ENCODE peak calls at places on chromosomes 13 and 19, in seven cellular contexts. H is endodermal cell, O is brain microvascular endothelial cell, A is heart right ventricle, S is transverse colon, V is ascending aorta, Q is testis. Y is an unnamed sample.
A peak's percentile ranks its signal among the peaks of the same experiment; 100 is the strongest.

GRCh38 chr13:80339841-80340642 is 884 bp downstream of the SPRY2 start:
- DNase-seq in Q (peak; percentile 47), S (peak; percentile 68), V (no peak), H (peak; percentile 71), A (peak; percentile 56), O (peak; percentile 23), Y (peak; percentile 59)

GRCh38 chr19:56217039-56217949 is 15.2 kb downstream of the ZSCAN5C start:
- DNase-seq in V (no peak), A (peak; percentile 4), S (no peak), Q (peak; percentile 22), O (peak; percentile 26), H (peak; percentile 86), Y (peak; percentile 17)

GRCh38 chr19:46988614-46989230 is 30.9 kb upstream of the NPAS1 start:
- DNase-seq in A (no peak), H (peak; percentile 42), S (no peak), O (no peak), V (no peak), Q (no peak), Y (no peak)

GRCh38 chr19:49117677-49118564 is 1.0 kb downstream of the C19orf73 start:
- DNase-seq in S (no peak), O (no peak), H (no peak), V (no peak), A (peak; percentile 46), Q (no peak), Y (peak; percentile 53)

GRCh38 chr19:42411581-42412178 is 15.5 kb downstream of the LIPE start:
- DNase-seq in A (no peak), H (no peak), S (no peak), Q (no peak), O (no peak), V (no peak), Y (no peak)

GRCh38 chr13:109144693-109145437 is 515.5 kb downstream of the MYO16 start:
- DNase-seq in Q (no peak), S (no peak), V (no peak), H (no peak), O (no peak), A (no peak), Y (no peak)

GRCh38 chr13:43961909-43962308 is 82.2 kb downstream of the LACC1 start:
- DNase-seq in S (no peak), O (no peak), H (no peak), Q (no peak), V (no peak), A (no peak), Y (no peak)

GRCh38 chr13:97223711-97224461 is 1.8 kb downstream of the MBNL2 start:
- DNase-seq in V (no peak), S (peak; percentile 55), Q (peak; percentile 86), O (peak; percentile 91), A (peak; percentile 71), H (peak; percentile 66), Y (peak; percentile 55)

GRCh38 chr19:16342002-16342715 is 17.5 kb downstream of the KLF2 start:
- DNase-seq in V (no peak), H (no peak), Q (peak; percentile 70), A (peak; percentile 68), S (peak; percentile 42), O (no peak), Y (no peak)

GRCh38 chr13:76974618-76974975 is 17.3 kb upstream of the CLN5 start:
- DNase-seq in Q (no peak), V (no peak), O (no peak), S (no peak), A (no peak), H (no peak), Y (no peak)

GRCh38 chr13:30112602-30113435 is 194.5 kb downstream of the KATNAL1 start:
- DNase-seq in V (peak; percentile 48), H (peak; percentile 92), A (peak; percentile 78), O (peak; percentile 61), Q (peak; percentile 83), S (peak; percentile 89), Y (peak; percentile 89)

GRCh38 chr13:110777251-110777820 is 63.8 kb downstream of the ING1 start:
- DNase-seq in S (no peak), H (no peak), O (no peak), Q (no peak), V (no peak), A (no peak), Y (no peak)

GRCh38 chr19:58229255-58229639 is 533 bp downstream of the ZNF544 start:
- DNase-seq in Q (peak; percentile 34), A (peak; percentile 13), O (peak; percentile 33), H (peak; percentile 81), S (no peak), V (no peak), Y (no peak)

GRCh38 chr13:112885242-112885781 is 83.7 kb upstream of the MCF2L start:
- DNase-seq in O (no peak), H (no peak), V (no peak), S (no peak), Q (no peak), A (no peak), Y (no peak)

GRCh38 chr19:8143041-8143440 is 6.4 kb downstream of the FBN3 start:
- DNase-seq in O (no peak), V (no peak), Q (no peak), A (no peak), S (no peak), H (no peak), Y (no peak)

GRCh38 chr13:43878897-43879322 is 630 bp downstream of the CCDC122 start:
- DNase-seq in H (peak; percentile 84), A (peak; percentile 70), S (peak; percentile 77), V (peak; percentile 27), Q (peak; percentile 80), O (peak; percentile 77), Y (peak; percentile 78)

GRCh38 chr13:30690282-30691188 is 44.8 kb upstream of the ALOX5AP start:
- DNase-seq in Q (peak; percentile 63), O (peak; percentile 92), V (peak; percentile 56), A (peak; percentile 42), H (no peak), S (peak; percentile 74), Y (no peak)

GRCh38 chr19:47598407-47599349 is 10.3 kb upstream of the BICRA start:
- DNase-seq in O (peak; percentile 95), A (peak; percentile 60), V (no peak), Q (peak; percentile 49), H (peak; percentile 91), S (peak; percentile 59), Y (no peak)

GRCh38 chr13:113672002-113672651 is 5.1 kb downstream of the GRK1 start:
- DNase-seq in Q (no peak), A (no peak), O (no peak), S (no peak), H (peak; percentile 44), V (no peak), Y (peak; percentile 14)

GRCh38 chr13:53743906-53744305 is 715.3 kb downstream of the OLFM4 start:
- DNase-seq in Q (no peak), O (no peak), V (no peak), S (no peak), H (peak; percentile 61), A (no peak), Y (no peak)
- TF ChIP-seq CTCF in Q (no peak), O (no peak), V (no peak), S (no peak), H (peak; percentile 65), A (no peak), Y (no peak)

DNA sequence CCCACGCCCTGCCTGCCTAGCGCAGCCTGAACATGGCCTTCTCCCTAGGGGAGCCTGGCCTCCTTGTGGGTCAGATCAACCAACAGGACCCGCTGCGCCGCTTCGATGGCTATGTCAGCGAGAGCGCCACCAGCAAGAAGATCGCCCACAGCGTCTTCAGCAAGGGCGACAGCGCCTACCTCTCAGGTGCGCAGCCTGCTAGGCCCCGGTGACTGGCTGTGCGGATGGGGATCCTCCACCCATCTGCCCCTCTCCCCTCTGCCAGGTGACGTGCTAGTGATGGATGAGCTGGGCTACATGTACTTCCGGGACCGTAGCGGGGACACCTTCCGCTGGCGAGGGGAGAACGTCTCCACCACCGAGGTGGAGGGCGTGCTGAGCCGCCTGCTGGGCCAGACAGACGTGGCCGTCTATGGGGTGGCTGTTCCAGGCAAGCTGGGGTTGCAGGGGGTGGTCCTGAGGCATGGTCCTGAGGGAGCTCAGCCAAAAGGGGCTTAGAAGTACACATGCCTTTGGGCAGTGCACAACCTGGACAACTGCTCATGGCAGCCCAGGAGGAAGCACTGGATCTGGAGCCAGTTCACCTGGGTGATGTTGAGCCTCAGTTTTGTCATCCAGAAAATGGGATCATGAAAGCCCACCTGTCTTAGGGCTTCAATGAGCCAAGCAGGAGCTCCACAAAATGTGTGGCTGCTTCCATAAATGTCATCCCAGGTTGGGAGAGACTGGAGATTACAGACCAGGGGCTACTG is 10.8 kb upstream of the PGLS start:
- DNase-seq in S (no peak), O (no peak), A (no peak), H (no peak), Q (no peak), V (no peak), Y (no peak)
- H3K4me3 ChIP-seq in S (no peak overlapping the region), O (no peak overlapping the region), A (no peak overlapping the region), H (no peak overlapping the region), Q (no peak overlapping the region), V (no peak overlapping the region), Y (no peak overlapping the region)

GRCh38 chr13:27921961-27922910 is 2.4 kb downstream of the PDX1 start:
- DNase-seq in Q (no peak), O (no peak), S (no peak), V (no peak), A (no peak), H (peak; percentile 65), Y (no peak)

GRCh38 chr13:27919934-27920676 is at the start of gene PDX1:
- DNase-seq in Q (peak; percentile 58), V (no peak), H (peak; percentile 90), A (no peak), S (peak; percentile 56), O (no peak), Y (peak; percentile 93)

GRCh38 chr13:27922974-27923612 is 3.3 kb downstream of the PDX1 start:
- DNase-seq in S (no peak), O (no peak), H (peak; percentile 51), V (no peak), A (no peak), Q (no peak), Y (no peak)

GRCh38 chr13:27920677-27921420 is 1.0 kb downstream of the PDX1 start:
- DNase-seq in V (no peak), A (no peak), S (no peak), O (no peak), Q (peak; percentile 18), H (peak; percentile 72), Y (peak; percentile 31)

DNA sequence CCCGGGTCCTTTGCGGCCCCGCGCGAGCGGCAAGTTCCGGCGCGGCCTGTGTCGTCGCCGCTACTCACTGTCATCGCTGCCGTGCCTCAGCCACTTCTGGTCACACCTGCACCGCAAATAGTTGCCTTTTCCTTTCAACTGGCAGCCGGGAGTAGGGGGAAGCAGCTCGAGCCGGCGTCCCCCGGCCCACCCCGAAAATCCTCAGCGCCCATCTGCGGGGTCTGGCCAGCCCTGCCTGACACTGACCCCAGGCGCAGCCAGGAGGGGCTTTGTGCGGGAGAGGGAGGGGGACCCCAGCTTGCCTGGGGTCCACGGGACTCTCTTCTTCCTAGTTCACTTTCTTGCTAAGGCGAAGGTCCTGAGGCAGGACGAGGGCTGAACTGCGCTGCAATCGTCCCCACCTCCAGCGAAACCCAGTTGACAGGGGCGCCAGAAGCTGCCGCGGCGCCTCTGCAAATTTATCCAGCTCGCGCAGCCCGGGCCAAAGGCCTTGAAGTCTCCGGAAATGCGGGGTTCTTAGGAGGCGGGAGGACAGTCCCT is 1.7 kb downstream of the PDX1 start:
- DNase-seq in Q (no peak), H (peak; percentile 66), A (no peak), O (no peak), S (no peak), V (no peak), Y (no peak)
- H3K27me3 ChIP-seq in Q (no peaks in the 10 kb centered on the region), H (peaks cover 100% of the 10 kb centered on the region), A (peaks cover 100% of the 10 kb centered on the region), O (peaks cover 100% of the 10 kb centered on the region), S (peaks cover 100% of the 10 kb centered on the region), V (peaks cover 55% of the 10 kb centered on the region), Y (no peaks in the 10 kb centered on the region)

GRCh38 chr19:45770192-45771101 is 1.4 kb upstream of the SIX5 start:
- DNase-seq in S (peak; percentile 97), Q (peak; percentile 99), A (peak; percentile 96), H (peak; percentile 99), O (peak; percentile 98), V (peak; percentile 89), Y (peak; percentile 97)
- TF ChIP-seq CTCF in S (peak; percentile 93), Q (peak; percentile 95), A (peak; percentile 98), H (peak; percentile 98), O (peak; percentile 77), V (peak; percentile 96), Y (peak; percentile 99)

Y was measured in pancreas.